ENCODE peak calls at places on chromosomes 4 and X, in six cellular contexts. K is globus pallidus, J is AML-193, W is NCI-H2081, F is mucosa of gallbladder, O is C1 segment of cervical spinal cord. T is an unnamed sample.

GRCh38 chr4:83516042-83516772 is 19.7 kb upstream of the GPAT3 start:
- DNase-seq in K (no peak), J (no peak), W (no peak), F (no peak), O (no peak), T (no peak)

GRCh38 chr4:80990851-80991250 is 39.7 kb upstream of the BMP3 start:
- DNase-seq in K (no peak), J (no peak), W (no peak), F (no peak), O (no peak), T (no peak)

GRCh38 chr4:55249476-55249875 is 96.6 kb upstream of the SRD5A3 start:
- DNase-seq in K (no peak), J (no peak), W (no peak), F (no peak), O (no peak), T (no peak)

GRCh38 chr4:176498857-176499256 is 179.1 kb downstream of the SPCS3 start:
- DNase-seq in K (no peak), J (no peak), W (no peak), F (peak; percentile 16), O (no peak), T (no peak)

GRCh38 chr4:171932238-171932637 is 119.0 kb downstream of the GALNTL6 start:
- DNase-seq in K (no peak), J (no peak), W (no peak), F (no peak), O (no peak), T (no peak)

GRCh38 chr4:168674077-168674747 is 177.4 kb downstream of the PALLD start:
- DNase-seq in K (no peak), J (no peak), W (no peak), F (no peak), O (no peak), T (no peak)

GRCh38 chr4:73922317-73922716 is 53.1 kb downstream of the CXCL1 start:
- DNase-seq in K (no peak), J (no peak), W (no peak), F (no peak), O (no peak), T (no peak)

GRCh38 chrX:68396953-68397352 is 36.3 kb downstream of the OPHN1 start:
- DNase-seq in K (no peak), J (no peak), W (no peak), F (no peak), O (no peak), T (no peak)

T was measured in GDM1.